ENCODE peak calls at places on chromosomes 6 and 20, in four cellular contexts. C, O, J and S are unnamed samples.

GRCh38 chr6:43291708-43292107 is 6.4 kb upstream of the SLC22A7 start:
- DNase-seq in J (no peak), C (no peak), O (no peak), S (no peak)

GRCh38 chr6:28634758-28635546 is 109.3 kb downstream of the GPX5 start:
- DNase-seq in J (no peak), O (no peak), C (no peak), S (peak; percentile 89)

GRCh38 chr6:14038636-14039035 is 78.9 kb upstream of the CD83 start:
- DNase-seq in C (no peak), O (no peak), J (no peak), S (no peak)

GRCh38 chr6:54802775-54803631 is 43.6 kb upstream of the FAM83B start:
- DNase-seq in C (peak; percentile 12), O (no peak), J (no peak), S (no peak)

GRCh38 chr20:9427430-9427829 is 87.0 kb upstream of the LAMP5 start:
- DNase-seq in J (no peak), C (no peak), O (no peak), S (no peak)

GRCh38 chr6:85983032-85983659 is 340.5 kb upstream of the SYNCRIP start:
- DNase-seq in O (no peak), C (no peak), J (no peak), S (no peak)

GRCh38 chr20:62739067-62739466 is 30.4 kb downstream of the NTSR1 start:
- DNase-seq in O (no peak), C (no peak), J (no peak), S (no peak)

GRCh38 chr6:72246926-72247325 is 360.6 kb downstream of the RIMS1 start:
- DNase-seq in J (no peak), C (no peak), O (no peak), S (no peak)

GRCh38 chr20:3107464-3108025 is 23.0 kb upstream of the AVP start:
- DNase-seq in J (no peak), C (no peak), O (no peak), S (no peak)

GRCh38 chr6:80280258-80281010 is 174.0 kb downstream of the BCKDHB start:
- DNase-seq in J (no peak), C (no peak), O (no peak), S (no peak)

GRCh38 chr6:108492131-108492766 is 68.5 kb upstream of the FOXO3 start:
- DNase-seq in O (no peak), C (peak; percentile 38), J (no peak), S (peak; percentile 10)